ENCODE peak calls at places on chromosomes 2 and 18, in eight cellular contexts. X is keratinocyte; O is GM23248; P is CD8-positive, alpha-beta T cell; D is psoas muscle; G is endothelial cell of umbilical vein; N is uterus; E is right cardiac atrium. T is an unnamed sample.

GRCh38 chr2:216545359-216545758 is 46.7 kb downstream of the RPL37A start:
- DNase-seq in X (no peak), O (peak), P (no peak), D (no peak), G (peak), N (no peak), E (no peak), T (no peak)

GRCh38 chr2:28356095-28356911 is 36.4 kb upstream of the FOSL2 start:
- DNase-seq in X (peak), O (peak), P (no peak), D (peak), G (peak), N (peak), E (peak), T (peak)

GRCh38 chr2:27647737-27648136 is 15.7 kb downstream of the SUPT7L start:
- DNase-seq in X (no peak), O (no peak), P (no peak), D (no peak), G (no peak), N (no peak), E (no peak), T (no peak)

GRCh38 chr2:205051417-205051816 is 506.1 kb downstream of the PARD3B start:
- DNase-seq in X (no peak), O (peak), P (no peak), D (no peak), G (no peak), N (no peak), E (no peak), T (no peak)

GRCh38 chr2:99865217-99865569 is 277.2 kb downstream of the AFF3 start:
- DNase-seq in X (no peak), O (peak), P (no peak), D (no peak), G (no peak), N (no peak), E (no peak), T (no peak)

GRCh38 chr2:232633413-232634318 is at the start of gene EFHD1:
- DNase-seq in X (peak), O (peak), P (peak), D (peak), G (peak), N (peak), E (peak), T (no peak)

GRCh38 chr18:42030586-42031182 is 75.7 kb downstream of the PIK3C3 start:
- DNase-seq in X (no peak), O (peak), P (no peak), D (no peak), G (peak), N (no peak), E (no peak), T (no peak)

GRCh38 chr18:54386043-54386442 is 28.3 kb downstream of the C18orf54 start:
- DNase-seq in X (no peak), O (no peak), P (no peak), D (no peak), G (no peak), N (no peak), E (no peak), T (no peak)

GRCh38 chr2:120379916-120380893 is 34.3 kb downstream of the INHBB start:
- DNase-seq in X (no peak), O (no peak), P (no peak), D (peak), G (no peak), N (no peak), E (peak), T (no peak)

GRCh38 chr2:234444888-234445287 is 52.0 kb downstream of the ARL4C start:
- DNase-seq in X (no peak), O (peak), P (no peak), D (no peak), G (peak), N (no peak), E (peak), T (peak)

GRCh38 chr2:158197940-158198339 is 96.3 kb downstream of the UPP2 start:
- DNase-seq in X (no peak), O (no peak), P (no peak), D (no peak), G (no peak), N (no peak), E (no peak), T (no peak)

GRCh38 chr2:44745922-44746321 is 195.6 kb upstream of the SIX3 start:
- DNase-seq in X (no peak), O (no peak), P (no peak), D (no peak), G (no peak), N (no peak), E (no peak), T (no peak)

GRCh38 chr2:27798948-27799645 is 27.6 kb downstream of the MRPL33 start:
- DNase-seq in X (peak), O (peak), P (no peak), D (no peak), G (peak), N (peak), E (no peak), T (peak)

GRCh38 chr2:208320686-208321085 is 54.6 kb downstream of the PIKFYVE start:
- DNase-seq in X (no peak), O (peak), P (no peak), D (peak), G (no peak), N (peak), E (peak), T (no peak)

GRCh38 chr2:159904565-159905281 is 106.7 kb upstream of the CD302 start:
- DNase-seq in X (no peak), O (peak), P (peak), D (peak), G (peak), N (peak), E (peak), T (no peak)

GRCh38 chr2:28621172-28622100 is 125.6 kb downstream of the PLB1 start:
- DNase-seq in X (no peak), O (peak), P (peak), D (peak), G (peak), N (peak), E (no peak), T (peak)

GRCh38 chr2:36951574-36951973 is 14.8 kb downstream of the STRN start:
- DNase-seq in X (no peak), O (peak), P (no peak), D (no peak), G (peak), N (no peak), E (no peak), T (peak)

GRCh38 chr18:1094408-1094807 is 189.7 kb downstream of the ADCYAP1 start:
- DNase-seq in X (no peak), O (peak), P (no peak), D (no peak), G (no peak), N (no peak), E (no peak), T (peak)

GRCh38 chr2:217277646-217278048 is 417.8 kb upstream of the TNP1 start:
- DNase-seq in X (peak), O (peak), P (no peak), D (no peak), G (peak), N (no peak), E (no peak), T (peak)

GRCh38 chr2:144541411-144541810 is 21.5 kb upstream of the ZEB2 start:
- DNase-seq in X (no peak), O (peak), P (no peak), D (no peak), G (no peak), N (no peak), E (no peak), T (no peak)

GRCh38 chr2:121377676-121378075 is 92.7 kb upstream of the TFCP2L1 start:
- DNase-seq in X (no peak), O (peak), P (no peak), D (no peak), G (peak), N (no peak), E (no peak), T (no peak)

GRCh38 chr2:54419386-54419785 is 36.7 kb upstream of the SPTBN1 start:
- DNase-seq in X (no peak), O (peak), P (no peak), D (no peak), G (peak), N (no peak), E (no peak), T (no peak)

GRCh38 chr2:33791625-33792024 is 192.5 kb upstream of the FAM98A start:
- DNase-seq in X (no peak), O (peak), P (no peak), D (no peak), G (no peak), N (no peak), E (no peak), T (peak)

GRCh38 chr2:134773372-134774073 is 54.7 kb upstream of the TMEM163 start:
- DNase-seq in X (no peak), O (no peak), P (no peak), D (no peak), G (peak), N (no peak), E (no peak), T (no peak)

GRCh38 chr2:150081775-150082517 is 405.5 kb downstream of the RND3 start:
- DNase-seq in X (no peak), O (no peak), P (no peak), D (no peak), G (peak), N (no peak), E (no peak), T (no peak)

GRCh38 chr2:138237657-138238384 is 263.7 kb upstream of the SPOPL start:
- DNase-seq in X (no peak), O (no peak), P (no peak), D (no peak), G (peak), N (no peak), E (no peak), T (no peak)

GRCh38 chr2:165164201-165164600 is 39.6 kb downstream of the SCN3A start:
- DNase-seq in X (no peak), O (no peak), P (no peak), D (no peak), G (no peak), N (no peak), E (no peak), T (no peak)

GRCh38 chr2:210456571-210456970 is 20.0 kb downstream of the LANCL1 start:
- DNase-seq in X (no peak), O (no peak), P (no peak), D (no peak), G (no peak), N (no peak), E (no peak), T (no peak)

GRCh38 chr2:74399785-74400184 is 19.7 kb upstream of the DCTN1 start:
- DNase-seq in X (no peak), O (peak), P (no peak), D (no peak), G (peak), N (no peak), E (no peak), T (no peak)

DNA sequence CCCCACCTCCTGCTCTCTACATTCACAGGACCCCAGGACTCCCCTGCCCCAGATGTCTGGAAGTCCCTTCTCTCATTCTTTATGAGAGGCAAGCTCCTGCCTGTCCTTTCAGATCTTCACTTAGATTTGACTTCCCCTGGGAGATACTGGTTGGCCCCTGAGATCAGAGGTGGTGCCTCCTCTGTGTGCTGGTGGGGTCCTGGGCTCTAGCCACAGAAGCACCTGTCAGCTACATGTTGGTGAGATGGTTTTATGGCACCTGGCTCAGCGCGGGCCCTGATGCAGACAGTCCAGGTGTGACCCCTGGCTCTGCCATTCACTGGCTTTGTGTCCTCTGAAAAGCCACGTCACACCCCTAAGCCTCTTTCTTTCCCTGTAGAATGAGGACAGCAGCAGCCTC is 369.6 kb upstream of the ID2 start:
- DNase-seq in X (no peak), O (no peak), P (no peak), D (no peak), G (no peak), N (no peak), E (no peak), T (no peak)
- H3K27ac ChIP-seq in X (no peak), O (no peak), P (no peak), D (no peak), G (no peak), N (no peak), E (no peak), T (no peak)

GRCh38 chr18:48949606-48950535 is 894 bp downstream of the SMAD7 start:
- DNase-seq in X (no peak), O (peak), P (no peak), D (peak), G (peak), N (no peak), E (peak), T (no peak)
- H3K27ac ChIP-seq in X (peak), O (peak), P (peak), D (peak), G (peak), N (peak), E (peak), T (peak)

GRCh38 chr2:96694816-96695455 is 44.9 kb downstream of the LMAN2L start:
- DNase-seq in X (no peak), O (no peak), P (no peak), D (no peak), G (no peak), N (no peak), E (no peak), T (no peak)
- H3K27ac ChIP-seq in X (no peak), O (no peak), P (no peak), D (no peak), G (no peak), N (no peak), E (no peak), T (no peak)

DNA sequence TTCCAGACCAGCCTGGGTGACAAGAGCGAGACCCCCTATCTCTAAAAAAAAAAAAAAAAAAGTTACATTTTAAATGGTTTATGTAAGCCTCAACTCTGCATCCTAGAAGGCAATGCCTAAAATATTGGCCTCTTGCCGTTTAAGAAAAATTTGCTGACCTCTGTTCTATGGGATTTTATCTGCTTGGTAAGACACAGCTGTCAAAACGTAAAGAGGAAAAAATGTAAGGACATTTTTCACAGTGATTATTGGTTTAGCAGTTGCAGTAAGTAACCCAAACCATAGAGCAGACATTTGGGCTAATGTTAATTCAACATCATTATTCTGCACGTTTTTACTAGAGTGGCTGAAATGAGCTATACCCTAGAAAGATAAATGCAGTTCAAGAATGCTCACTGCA is 14.4 kb upstream of the E2F6 start:
- DNase-seq in X (no peak), O (no peak), P (no peak), D (no peak), G (no peak), N (no peak), E (no peak), T (no peak)
- H3K27ac ChIP-seq in X (no peak), O (no peak), P (no peak), D (no peak), G (no peak), N (peak), E (no peak), T (no peak)